ENCODE peak calls at places on chromosomes 5 and 9, in four cellular contexts. One of them, this sample, is unnamed.
A peak's percentile ranks its signal among the peaks of the same experiment; 100 is the strongest.

GRCh38 chr5:140345919-140346347 is 470 bp downstream of the HBEGF start:
- DNase-seq in K562: no peak
- DNase-seq in HepG2: peak; percentile 35
- DNase-seq in GM12878: no peak
- DNase-seq in this sample: peak; percentile 59

GRCh38 chr5:148090200-148090599 is 26.4 kb downstream of the SPINK5 start:
- DNase-seq in K562: no peak
- DNase-seq in HepG2: no peak
- DNase-seq in GM12878: no peak
- DNase-seq in this sample: no peak

GRCh38 chr5:134526483-134527155 is 1.1 kb downstream of the JADE2 start:
- DNase-seq in K562: peak; percentile 87
- DNase-seq in HepG2: peak; percentile 67
- DNase-seq in GM12878: no peak
- DNase-seq in this sample: peak; percentile 61

GRCh38 chr5:140020601-140021177 is 22.4 kb downstream of the NRG2 start:
- DNase-seq in K562: no peak
- DNase-seq in HepG2: no peak
- DNase-seq in GM12878: no peak
- DNase-seq in this sample: no peak

GRCh38 chr5:149063017-149063687 is at the start of gene SH3TC2:
- DNase-seq in K562: peak; percentile 53
- DNase-seq in HepG2: peak; percentile 90
- DNase-seq in GM12878: no peak
- DNase-seq in this sample: no peak

GRCh38 chr9:129318121-129319075 is 140.3 kb upstream of the IER5L start:
- DNase-seq in K562: no peak
- DNase-seq in HepG2: peak; percentile 59
- DNase-seq in GM12878: no peak
- DNase-seq in this sample: no peak

GRCh38 chr5:6222121-6222520 is 156.2 kb downstream of the MED10 start:
- DNase-seq in K562: no peak
- DNase-seq in HepG2: no peak
- DNase-seq in GM12878: peak; percentile 69
- DNase-seq in this sample: no peak

GRCh38 chr5:149803641-149804468 is 73.7 kb downstream of the PPARGC1B start:
- DNase-seq in K562: peak; percentile 35
- DNase-seq in HepG2: no peak
- DNase-seq in GM12878: no peak
- DNase-seq in this sample: no peak

GRCh38 chr9:74874220-74874619 is 13.5 kb downstream of the TRPM6 start:
- DNase-seq in K562: no peak
- DNase-seq in HepG2: no peak
- DNase-seq in GM12878: no peak
- DNase-seq in this sample: no peak

GRCh38 chr9:132319421-132320110 is 35.2 kb downstream of the SETX start:
- DNase-seq in K562: no peak
- DNase-seq in HepG2: no peak
- DNase-seq in GM12878: no peak
- DNase-seq in this sample: no peak

GRCh38 chr9:2599896-2600295 is 21.7 kb upstream of the VLDLR start:
- DNase-seq in K562: no peak
- DNase-seq in HepG2: no peak
- DNase-seq in GM12878: no peak
- DNase-seq in this sample: no peak

GRCh38 chr9:81609782-81610738 is 79.3 kb downstream of the TLE1 start:
- DNase-seq in K562: no peak
- DNase-seq in HepG2: peak; percentile 94
- DNase-seq in GM12878: no peak
- DNase-seq in this sample: no peak

GRCh38 chr5:67058998-67059746 is 137.4 kb downstream of the CD180 start:
- DNase-seq in K562: no peak
- DNase-seq in HepG2: no peak
- DNase-seq in GM12878: no peak
- DNase-seq in this sample: no peak

GRCh38 chr5:140252470-140253126 is 50.3 kb downstream of the PFDN1 start:
- DNase-seq in K562: no peak
- DNase-seq in HepG2: no peak
- DNase-seq in GM12878: no peak
- DNase-seq in this sample: no peak

GRCh38 chr9:93667006-93667405 is 90.6 kb downstream of the PHF2 start:
- DNase-seq in K562: no peak
- DNase-seq in HepG2: no peak
- DNase-seq in GM12878: no peak
- DNase-seq in this sample: no peak

GRCh38 chr9:70449461-70449860 is 35.0 kb upstream of the KLF9 start:
- DNase-seq in K562: no peak
- DNase-seq in HepG2: no peak
- DNase-seq in GM12878: no peak
- DNase-seq in this sample: no peak

GRCh38 chr5:28473531-28474107 is 1435.2 kb upstream of the CDH9 start:
- DNase-seq in K562: no peak
- DNase-seq in HepG2: peak; percentile 23
- DNase-seq in GM12878: no peak
- DNase-seq in this sample: no peak

GRCh38 chr5:57825026-57825683 is 342.5 kb upstream of the ACTBL2 start:
- DNase-seq in K562: no peak
- DNase-seq in HepG2: no peak
- DNase-seq in GM12878: no peak
- DNase-seq in this sample: peak; percentile 7

GRCh38 chr9:33737811-33738606 is 57.4 kb upstream of the PRSS3 start:
- DNase-seq in K562: peak; percentile 56
- DNase-seq in HepG2: peak; percentile 56
- DNase-seq in GM12878: no peak
- DNase-seq in this sample: peak; percentile 67

GRCh38 chr9:124087226-124087625 is 75.7 kb downstream of the LHX2 start:
- DNase-seq in K562: no peak
- DNase-seq in HepG2: no peak
- DNase-seq in GM12878: no peak
- DNase-seq in this sample: no peak

GRCh38 chr5:41246376-41246775 is 33.0 kb upstream of the C6 start:
- DNase-seq in K562: no peak
- DNase-seq in HepG2: no peak
- DNase-seq in GM12878: no peak
- DNase-seq in this sample: no peak

GRCh38 chr5:34923694-34924461 is 5.5 kb upstream of the DNAJC21 start:
- DNase-seq in K562: peak; percentile 93
- DNase-seq in HepG2: no peak
- DNase-seq in GM12878: no peak
- DNase-seq in this sample: no peak

GRCh38 chr5:1315018-1315708 is 20.3 kb upstream of the TERT start:
- DNase-seq in K562: no peak
- DNase-seq in HepG2: no peak
- DNase-seq in GM12878: no peak
- DNase-seq in this sample: no peak
- TF ChIP-seq SP1 in K562: no peak
- TF ChIP-seq SP1 in HepG2: no peak
- TF ChIP-seq SP1 in GM12878: no peak
- TF ChIP-seq SP1 in this sample: no peak

GRCh38 chr5:160289356-160289651 is 23.1 kb downstream of the CCNJL start:
- DNase-seq in K562: no peak
- DNase-seq in HepG2: no peak
- DNase-seq in GM12878: no peak
- DNase-seq in this sample: no peak

GRCh38 chr5:160290751-160291150 is 21.6 kb downstream of the CCNJL start:
- DNase-seq in K562: no peak
- DNase-seq in HepG2: no peak
- DNase-seq in GM12878: no peak
- DNase-seq in this sample: no peak

GRCh38 chr5:160293386-160293785 is 19.0 kb downstream of the CCNJL start:
- DNase-seq in K562: no peak
- DNase-seq in HepG2: no peak
- DNase-seq in GM12878: no peak
- DNase-seq in this sample: no peak

GRCh38 chr5:160289721-160290120 is 22.6 kb downstream of the CCNJL start:
- DNase-seq in K562: no peak
- DNase-seq in HepG2: no peak
- DNase-seq in GM12878: no peak
- DNase-seq in this sample: no peak

GRCh38 chr5:160291467-160291866 is 20.9 kb downstream of the CCNJL start:
- DNase-seq in K562: no peak
- DNase-seq in HepG2: no peak
- DNase-seq in GM12878: no peak
- DNase-seq in this sample: no peak
- TF ChIP-seq FOXM1 in K562: no peak
- TF ChIP-seq FOXM1 in HepG2: no peak
- TF ChIP-seq FOXM1 in GM12878: no peak
- TF ChIP-seq FOXM1 in this sample: no peak

GRCh38 chr9:136686534-136686793 is 793 bp downstream of the AGPAT2 start:
- DNase-seq in K562: no peak
- DNase-seq in HepG2: no peak
- DNase-seq in GM12878: no peak
- DNase-seq in this sample: no peak

GRCh38 chr9:136687721-136688223 is 515 bp upstream of the AGPAT2 start:
- DNase-seq in K562: peak; percentile 56
- DNase-seq in HepG2: no peak
- DNase-seq in GM12878: no peak
- DNase-seq in this sample: no peak

GRCh38 chr9:136685792-136686533 is 1.3 kb downstream of the AGPAT2 start:
- DNase-seq in K562: peak; percentile 41
- DNase-seq in HepG2: no peak
- DNase-seq in GM12878: no peak
- DNase-seq in this sample: no peak

GRCh38 chr9:136688274-136689107 is 1.2 kb upstream of the AGPAT2 start:
- DNase-seq in K562: no peak
- DNase-seq in HepG2: no peak
- DNase-seq in GM12878: no peak
- DNase-seq in this sample: no peak

DNA sequence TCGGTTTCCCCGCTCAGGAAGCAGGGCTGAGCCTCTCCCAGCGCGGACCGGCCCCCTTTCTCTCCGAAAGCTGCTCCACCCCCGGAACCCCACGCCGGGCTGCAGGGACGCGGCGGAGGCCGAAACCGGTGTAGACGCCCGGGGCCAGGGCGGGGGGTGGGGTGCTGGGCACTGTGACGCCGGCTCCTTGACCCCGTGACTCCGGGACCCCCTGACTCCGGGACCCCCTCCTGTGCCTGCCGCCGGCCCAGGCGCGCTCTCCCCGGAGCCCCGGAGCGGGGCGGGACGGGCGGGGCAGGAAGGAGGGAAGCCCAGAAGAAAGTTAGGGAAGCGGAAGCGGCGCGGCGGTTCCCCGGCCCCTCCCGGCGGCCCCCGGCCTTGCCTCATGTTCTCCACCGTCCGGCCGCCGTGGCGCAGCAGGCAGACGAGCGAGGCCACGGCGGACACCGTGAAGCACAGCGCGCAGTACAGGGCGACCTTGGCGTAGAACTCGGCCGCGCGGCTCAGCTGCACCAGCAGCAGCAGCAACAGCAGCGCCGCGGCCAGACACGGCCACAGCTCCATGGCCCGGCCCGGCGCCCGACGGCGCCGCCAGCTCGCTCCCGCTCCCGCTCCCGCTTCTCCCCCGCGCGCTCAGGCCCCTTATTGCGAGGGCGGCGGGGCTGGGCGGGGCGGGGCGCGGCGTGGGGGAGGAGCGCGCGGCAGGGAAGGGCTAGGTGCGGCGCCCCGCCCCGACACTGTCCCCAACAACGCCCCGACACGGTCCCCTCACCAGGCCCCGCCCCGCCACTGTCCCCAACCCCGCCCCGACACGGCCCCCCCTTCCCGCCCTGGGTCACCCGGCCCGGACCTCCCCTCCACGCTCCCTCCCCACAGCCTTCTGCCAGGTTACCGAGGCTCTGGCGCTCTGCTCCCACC is at the start of gene AGPAT2:
- DNase-seq in K562: peak; percentile 89
- DNase-seq in HepG2: no peak
- DNase-seq in GM12878: no peak
- DNase-seq in this sample: peak; percentile 79
- TF ChIP-seq SP1 in K562: peak; percentile 36
- TF ChIP-seq SP1 in HepG2: no peak
- TF ChIP-seq SP1 in GM12878: no peak
- TF ChIP-seq SP1 in this sample: no peak

DNA sequence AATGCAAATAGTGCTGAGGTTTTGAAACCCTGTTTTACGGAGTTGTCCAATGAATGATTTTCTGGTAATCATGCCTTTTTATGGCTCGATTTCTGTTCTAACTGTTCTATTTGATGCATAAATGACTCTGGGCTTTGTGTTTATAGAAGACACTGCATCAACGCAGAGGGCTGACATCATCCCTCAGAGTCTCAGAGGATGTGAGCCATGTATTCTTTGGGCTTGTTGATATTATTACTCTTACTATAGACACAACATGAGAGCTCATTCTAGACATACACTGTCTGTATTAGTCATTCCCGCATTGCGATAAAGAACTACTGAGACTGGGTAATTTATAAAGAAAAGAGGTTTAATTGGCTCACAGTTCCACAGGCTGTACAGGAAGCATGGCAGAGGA is 31.6 kb downstream of the CDH6 start:
- DNase-seq in K562: no peak
- DNase-seq in HepG2: no peak
- DNase-seq in GM12878: no peak
- DNase-seq in this sample: no peak
- TF ChIP-seq FOXM1 in K562: no peak
- TF ChIP-seq FOXM1 in HepG2: no peak
- TF ChIP-seq FOXM1 in GM12878: no peak
- TF ChIP-seq FOXM1 in this sample: no peak

DNA sequence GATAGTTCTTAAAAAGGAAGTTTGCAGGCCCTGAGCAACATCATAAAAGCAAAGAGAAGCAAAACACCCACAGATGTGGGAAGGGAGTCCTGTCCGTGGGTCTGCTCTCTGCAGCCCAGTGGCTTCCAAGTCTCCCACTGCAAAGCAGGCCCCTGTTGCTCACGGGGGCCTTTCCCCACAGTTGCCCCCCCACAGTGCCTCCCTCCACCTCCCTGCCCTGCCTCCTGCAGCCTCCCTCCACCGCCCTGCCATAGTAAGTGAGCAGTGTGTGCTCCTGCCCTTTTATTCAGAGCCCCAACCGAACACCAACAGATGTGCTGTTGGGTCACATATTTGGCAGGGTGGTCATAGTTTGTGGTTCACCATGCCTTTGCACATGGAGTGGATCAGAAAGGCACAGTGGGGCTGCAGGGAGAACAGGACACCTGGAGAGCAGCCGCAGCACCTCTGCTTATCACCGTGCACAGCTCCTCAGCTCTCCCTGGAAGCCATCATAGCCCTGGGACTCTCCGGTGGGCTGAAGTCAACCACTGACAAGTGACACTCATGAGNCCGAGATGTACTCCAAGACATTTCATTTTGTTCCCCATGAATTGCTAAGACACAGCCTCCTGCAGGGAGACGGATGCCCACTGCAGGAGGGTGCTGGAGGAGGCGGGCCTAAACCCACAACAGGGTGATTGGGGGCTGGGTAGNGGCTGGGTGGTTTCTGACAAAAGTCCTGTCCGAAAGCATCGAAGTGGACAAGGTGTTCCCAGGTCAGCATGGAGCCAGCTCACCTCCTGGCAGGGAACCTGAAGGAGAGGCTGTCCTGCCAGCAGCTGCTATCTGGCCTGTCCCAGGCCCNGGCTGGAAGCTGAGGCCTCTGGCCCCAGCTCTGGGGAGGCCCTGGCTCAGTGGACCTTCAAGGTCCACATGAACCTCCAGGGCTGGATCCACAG is 278.9 kb downstream of the GADD45G start:
- DNase-seq in K562: no peak
- DNase-seq in HepG2: no peak
- DNase-seq in GM12878: no peak
- DNase-seq in this sample: no peak
- TF ChIP-seq SP1 in K562: no peak
- TF ChIP-seq SP1 in HepG2: no peak
- TF ChIP-seq SP1 in GM12878: no peak
- TF ChIP-seq SP1 in this sample: no peak

GRCh38 chr5:62460578-62460983 is 48.0 kb downstream of the IPO11 start:
- DNase-seq in K562: peak; percentile 46
- DNase-seq in HepG2: peak; percentile 35
- DNase-seq in GM12878: no peak
- DNase-seq in this sample: peak; percentile 22
- TF ChIP-seq FOXM1 in K562: no peak
- TF ChIP-seq FOXM1 in HepG2: no peak
- TF ChIP-seq FOXM1 in GM12878: no peak
- TF ChIP-seq FOXM1 in this sample: no peak

This sample was measured in HEK293T.